ENCODE peak calls at places on chromosomes 2 and 18, in five cellular contexts. P is MM.1S, Y is left ventricle myocardium inferior, T is GM12878, N is osteoblast. C is an unnamed sample.
A peak's percentile ranks its signal among the peaks of the same experiment; 100 is the strongest.

GRCh38 chr2:27701676-27702075 is 38.0 kb downstream of the SLC4A1AP start:
- DNase-seq in P (no peak), Y (no peak), T (no peak), N (no peak), C (no peak)

GRCh38 chr2:158779621-158780020 is 15.5 kb upstream of the DAPL1 start:
- DNase-seq in P (no peak), Y (no peak), T (no peak), N (no peak), C (no peak)

GRCh38 chr2:240159251-240159839 is 18.9 kb upstream of the OTOS start:
- DNase-seq in P (no peak), Y (no peak), T (no peak), N (peak; percentile 53), C (no peak)

GRCh38 chr2:143705108-143705686 is 576.0 kb downstream of the ARHGAP15 start:
- DNase-seq in P (no peak), Y (no peak), T (no peak), N (no peak), C (no peak)

GRCh38 chr2:5914831-5915611 is 222.8 kb downstream of the SOX11 start:
- DNase-seq in P (peak; percentile 15), Y (peak; percentile 55), T (no peak), N (no peak), C (peak; percentile 90)

GRCh38 chr2:175418224-175418843 is 236.8 kb upstream of the ATP5MC3 start:
- DNase-seq in P (no peak), Y (no peak), T (no peak), N (no peak), C (no peak)

GRCh38 chr2:128644745-128645256 is 326.1 kb upstream of the HS6ST1 start:
- DNase-seq in P (no peak), Y (no peak), T (no peak), N (peak; percentile 60), C (peak; percentile 90)

GRCh38 chr18:11689972-11690570 is 1.0 kb downstream of the GNAL start:
- DNase-seq in P (peak; percentile 14), Y (no peak), T (no peak), N (no peak), C (peak; percentile 83)

GRCh38 chr2:164879901-164880535 is 38.4 kb upstream of the COBLL1 start:
- DNase-seq in P (no peak), Y (no peak), T (no peak), N (no peak), C (no peak)

GRCh38 chr2:105870858-105871257 is 126.1 kb downstream of the NCK2 start:
- DNase-seq in P (no peak), Y (no peak), T (no peak), N (no peak), C (no peak)

GRCh38 chr18:55092166-55092565 is 132.9 kb upstream of the CCDC68 start:
- DNase-seq in P (no peak), Y (no peak), T (no peak), N (no peak), C (no peak)

GRCh38 chr18:28468903-28469302 is 292.0 kb upstream of the CDH2 start:
- DNase-seq in P (no peak), Y (no peak), T (no peak), N (no peak), C (no peak)

GRCh38 chr2:2570871-2571270 is 239.8 kb upstream of the MYT1L start:
- DNase-seq in P (no peak), Y (no peak), T (no peak), N (no peak), C (peak; percentile 24)
- H3K9me3 ChIP-seq in P (no peaks in the 10 kb centered on the region), Y (no peaks in the 10 kb centered on the region), T (peaks cover 2% of the 10 kb centered on the region), N (peaks cover 16% of the 10 kb centered on the region), C (peaks cover 17% of the 10 kb centered on the region)

GRCh38 chr2:10300997-10301945 is 1.4 kb upstream of the HPCAL1 start:
- DNase-seq in P (no peak), Y (no peak), T (no peak), N (peak; percentile 61), C (no peak)
- H3K4me1 ChIP-seq in P (peaks cover 4% of the 10 kb centered on the region), Y (peaks cover 55% of the 10 kb centered on the region), T (peaks cover 16% of the 10 kb centered on the region), N (peaks cover 27% of the 10 kb centered on the region), C (no peaks in the 10 kb centered on the region)

GRCh38 chr18:80132196-80132812 is 23.2 kb downstream of the ADNP2 start:
- DNase-seq in P (no peak), Y (no peak), T (no peak), N (no peak), C (no peak)

GRCh38 chr18:80135136-80135535 is 26.1 kb downstream of the ADNP2 start:
- DNase-seq in P (no peak), Y (no peak), T (no peak), N (no peak), C (no peak)

GRCh38 chr18:80130555-80130954 is 21.5 kb downstream of the ADNP2 start:
- DNase-seq in P (no peak), Y (no peak), T (no peak), N (no peak), C (no peak)

GRCh38 chr18:80129672-80130367 is 20.8 kb downstream of the ADNP2 start:
- DNase-seq in P (no peak), Y (no peak), T (no peak), N (no peak), C (no peak)

GRCh38 chr18:80133124-80133523 is 24.1 kb downstream of the ADNP2 start:
- DNase-seq in P (no peak), Y (no peak), T (no peak), N (no peak), C (no peak)
- H3K36me3 ChIP-seq in P (no peaks in the 10 kb centered on the region), Y (peaks cover 46% of the 10 kb centered on the region), T (peaks cover 10% of the 10 kb centered on the region), N (peaks cover 44% of the 10 kb centered on the region), C (peaks cover 68% of the 10 kb centered on the region)

GRCh38 chr18:62001396-62001795 is 108.6 kb upstream of the RNF152 start:
- DNase-seq in P (no peak), Y (no peak), T (no peak), N (no peak), C (peak; percentile 58)
- H3K9me3 ChIP-seq in P (no peaks in the 10 kb centered on the region), Y (peaks cover 27% of the 10 kb centered on the region), T (no peaks in the 10 kb centered on the region), N (peaks cover 4% of the 10 kb centered on the region), C (peaks cover 55% of the 10 kb centered on the region)

GRCh38 chr2:6922201-6922656 is 5.0 kb downstream of the RNF144A start:
- DNase-seq in P (no peak), Y (no peak), T (no peak), N (no peak), C (no peak)
- H3K4me1 ChIP-seq in P (no peaks in the 10 kb centered on the region), Y (peaks cover 92% of the 10 kb centered on the region), T (peaks cover 5% of the 10 kb centered on the region), N (no peaks in the 10 kb centered on the region), C (no peaks in the 10 kb centered on the region)

GRCh38 chr2:71667256-71668182 is 214.2 kb downstream of the DYSF start:
- DNase-seq in P (no peak), Y (no peak), T (no peak), N (no peak), C (peak; percentile 33)

GRCh38 chr2:71662665-71663394 is 209.5 kb downstream of the DYSF start:
- DNase-seq in P (no peak), Y (no peak), T (no peak), N (peak; percentile 22), C (peak; percentile 26)

GRCh38 chr2:71666094-71666474 is 212.7 kb downstream of the DYSF start:
- DNase-seq in P (no peak), Y (no peak), T (no peak), N (peak; percentile 66), C (peak; percentile 20)

GRCh38 chr2:71664161-71664560 is 210.8 kb downstream of the DYSF start:
- DNase-seq in P (no peak), Y (no peak), T (no peak), N (peak; percentile 31), C (peak; percentile 35)

DNA sequence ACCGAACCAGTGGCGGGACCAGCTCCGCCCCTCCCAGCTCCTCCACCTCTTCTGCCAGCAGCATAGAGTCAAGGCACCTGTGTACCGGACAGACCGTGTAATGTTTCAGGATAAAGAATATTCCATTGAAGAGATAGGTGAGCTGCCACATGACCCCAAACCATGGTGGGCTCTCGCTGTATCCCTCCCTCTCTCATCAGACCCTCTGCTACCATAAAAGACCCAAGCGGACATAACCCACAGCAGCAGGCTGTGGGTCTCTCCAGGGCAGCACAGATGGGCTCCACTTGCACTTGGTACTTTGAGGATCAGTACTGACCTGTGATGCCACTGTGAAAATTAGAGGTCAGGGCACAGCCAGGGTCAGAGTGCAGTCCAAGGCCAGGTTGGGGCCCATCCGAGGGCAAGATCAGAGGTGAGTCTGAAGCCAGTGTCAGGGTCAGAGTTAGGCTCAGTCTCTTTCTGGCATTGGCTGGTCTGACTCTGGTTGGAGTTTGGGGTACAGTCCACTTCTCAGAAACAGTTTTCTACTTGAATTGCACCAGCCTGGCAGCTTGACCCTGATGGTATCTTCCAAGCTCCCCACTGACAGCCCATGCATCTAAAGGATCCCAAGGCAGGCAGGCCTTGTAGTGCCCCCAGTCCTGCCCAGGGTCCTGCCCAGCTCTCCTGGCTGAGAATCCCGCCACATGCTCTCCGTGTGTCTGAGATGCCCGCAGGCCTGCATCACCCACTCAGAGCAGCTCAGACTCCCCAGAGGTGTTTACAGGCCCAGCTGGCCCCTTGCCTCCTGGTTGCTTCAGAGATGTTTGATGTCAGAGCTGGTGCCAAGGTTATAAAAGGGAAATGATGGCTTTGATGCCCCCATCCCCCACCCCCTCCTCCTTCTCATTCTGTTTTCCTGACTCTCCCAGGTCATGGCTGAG is 212.1 kb downstream of the DYSF start:
- DNase-seq in P (no peak), Y (no peak), T (no peak), N (peak; percentile 26), C (peak; percentile 28)
- H3K36me3 ChIP-seq in P (no peaks in the 10 kb centered on the region), Y (peaks cover 59% of the 10 kb centered on the region), T (no peaks in the 10 kb centered on the region), N (no peaks in the 10 kb centered on the region), C (no peaks in the 10 kb centered on the region)

GRCh38 chr2:172196768-172197322 is 94.1 kb upstream of the DLX2 start:
- DNase-seq in P (peak; percentile 37), Y (no peak), T (no peak), N (peak; percentile 50), C (no peak)

GRCh38 chr2:172198361-172198760 is 95.7 kb upstream of the DLX2 start:
- DNase-seq in P (no peak), Y (no peak), T (no peak), N (no peak), C (no peak)

GRCh38 chr2:172193331-172194089 is 90.8 kb upstream of the DLX2 start:
- DNase-seq in P (no peak), Y (no peak), T (no peak), N (no peak), C (no peak)

GRCh38 chr2:172198908-172199307 is 96.2 kb upstream of the DLX2 start:
- DNase-seq in P (no peak), Y (no peak), T (no peak), N (no peak), C (no peak)

DNA sequence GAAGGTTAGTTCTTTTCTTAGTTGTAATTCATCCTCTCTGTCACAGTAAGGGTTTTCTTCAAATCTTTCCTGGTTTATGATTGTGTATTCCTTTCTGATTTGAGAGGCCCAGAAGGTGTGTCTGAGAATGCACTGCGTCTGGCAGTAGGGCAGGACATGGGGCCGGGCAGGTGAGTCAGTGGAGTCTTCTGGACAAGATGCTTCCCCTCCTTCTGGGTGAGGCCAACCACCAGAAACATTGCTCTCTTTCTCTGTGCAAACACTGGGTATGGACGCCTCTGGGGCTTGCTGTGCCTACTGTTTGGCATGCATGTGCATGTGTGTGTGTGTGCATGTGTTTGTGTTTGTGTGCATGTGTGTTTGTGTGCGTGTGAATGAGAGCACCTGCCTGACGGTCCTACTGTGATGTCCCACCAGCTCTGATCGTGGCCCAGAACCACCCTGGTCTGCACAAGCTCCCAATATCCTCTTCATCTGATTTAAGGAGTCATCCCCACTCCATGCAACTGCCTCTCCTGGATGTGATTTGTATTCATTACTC is 93.2 kb upstream of the DLX2 start:
- DNase-seq in P (no peak), Y (no peak), T (no peak), N (no peak), C (no peak)
- H3K9me3 ChIP-seq in P (no peaks in the 10 kb centered on the region), Y (peaks cover 42% of the 10 kb centered on the region), T (peaks cover 2% of the 10 kb centered on the region), N (peaks cover 4% of the 10 kb centered on the region), C (peaks cover 36% of the 10 kb centered on the region)

GRCh38 chr2:46434851-46435273 is 44.5 kb upstream of the TMEM247 start:
- DNase-seq in P (no peak), Y (no peak), T (no peak), N (peak; percentile 84), C (no peak)
- H3K4me1 ChIP-seq in P (peaks cover 12% of the 10 kb centered on the region), Y (peaks cover 14% of the 10 kb centered on the region), T (no peaks in the 10 kb centered on the region), N (peaks cover 13% of the 10 kb centered on the region), C (no peaks in the 10 kb centered on the region)

GRCh38 chr2:33134086-33134763 is 187.5 kb downstream of the LTBP1 start:
- DNase-seq in P (no peak), Y (peak; percentile 51), T (no peak), N (peak; percentile 82), C (no peak)
- H3K36me3 ChIP-seq in P (no peaks in the 10 kb centered on the region), Y (no peaks in the 10 kb centered on the region), T (no peaks in the 10 kb centered on the region), N (peaks cover 7% of the 10 kb centered on the region), C (no peaks in the 10 kb centered on the region)